ENCODE peak calls at places on chromosomes 7 and 10, in seven cellular contexts. N, I, H, M, U, K and Y are unnamed samples.

GRCh38 chr10:103776878-103777591 is 78.3 kb downstream of the SH3PXD2A start:
- DNase-seq in N (no peak), I (no peak), H (no peak), M (peak), U (no peak), K (no peak), Y (no peak)

GRCh38 chr10:3825244-3825643 is 40.2 kb upstream of the KLF6 start:
- DNase-seq in N (no peak), I (no peak), H (peak), M (peak), U (no peak), K (peak), Y (peak)

GRCh38 chr7:123485187-123485586 is 49.2 kb downstream of the IQUB start:
- DNase-seq in N (no peak), I (no peak), H (no peak), M (peak), U (no peak), K (no peak), Y (peak)

GRCh38 chr7:71735961-71736556 is 604.1 kb downstream of the GALNT17 start:
- DNase-seq in N (peak), I (peak), H (peak), M (peak), U (peak), K (peak), Y (peak)

GRCh38 chr10:18980084-18980629 is 68.4 kb upstream of the MALRD1 start:
- DNase-seq in N (no peak), I (no peak), H (no peak), M (no peak), U (no peak), K (no peak), Y (no peak)

GRCh38 chr10:132645630-132646442 is 108.2 kb downstream of the INPP5A start:
- DNase-seq in N (no peak), I (no peak), H (no peak), M (no peak), U (no peak), K (no peak), Y (no peak)

GRCh38 chr10:103823706-103824272 is 31.6 kb downstream of the SH3PXD2A start:
- DNase-seq in N (no peak), I (no peak), H (no peak), M (no peak), U (no peak), K (no peak), Y (no peak)

GRCh38 chr7:55310626-55311025 is 54.5 kb upstream of the LANCL2 start:
- DNase-seq in N (no peak), I (no peak), H (no peak), M (no peak), U (no peak), K (no peak), Y (no peak)

GRCh38 chr10:110530131-110530831 is 32.6 kb downstream of the DUSP5 start:
- DNase-seq in N (peak), I (no peak), H (peak), M (peak), U (peak), K (no peak), Y (peak)

GRCh38 chr7:34385385-34385784 is 272.6 kb upstream of the NPSR1 start:
- DNase-seq in N (no peak), I (no peak), H (no peak), M (no peak), U (no peak), K (no peak), Y (no peak)

DNA sequence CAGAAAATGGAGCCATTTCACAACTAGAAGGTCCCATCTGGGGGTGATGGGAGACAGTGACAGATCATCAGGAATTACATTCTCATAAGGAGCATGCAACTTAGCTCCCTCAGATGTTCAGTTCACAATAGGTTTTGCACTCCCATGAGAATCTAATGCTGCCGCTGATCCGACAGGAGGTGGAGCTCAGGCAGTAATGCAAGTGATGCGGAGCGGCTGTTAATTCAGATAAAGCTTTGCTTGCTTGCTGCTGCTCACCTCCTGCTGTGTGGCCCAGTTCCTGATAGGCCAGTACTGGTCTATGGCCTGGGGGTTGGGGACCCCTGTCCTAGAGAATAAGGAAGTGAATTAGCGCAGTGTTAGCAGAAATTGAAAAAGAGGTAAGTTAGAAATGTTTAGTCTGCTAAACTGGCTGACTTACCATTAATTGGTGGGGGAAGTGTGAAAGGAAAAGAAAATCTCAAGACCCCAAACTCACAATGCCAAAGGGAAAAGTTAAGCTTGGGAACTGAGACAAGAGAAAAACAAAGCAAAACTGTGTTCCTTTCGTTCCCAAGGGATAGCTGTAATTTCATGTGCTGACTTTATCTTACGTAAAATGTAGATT is 76.4 kb downstream of the LYZL2 start:
- DNase-seq in N (no peak), I (no peak), H (no peak), M (no peak), U (no peak), K (no peak), Y (peak)
- H3K4me3 ChIP-seq in N (no peak), I (no peak), H (no peak), M (no peak), U (no peak), K (no peak), Y (no peak)

GRCh38 chr7:114818501-114818900 is 103.4 kb upstream of the MDFIC start:
- DNase-seq in N (no peak), I (no peak), H (no peak), M (peak), U (no peak), K (no peak), Y (peak)
- H3K4me3 ChIP-seq in N (no peak), I (no peak), H (no peak), M (no peak), U (no peak), K (no peak), Y (no peak)

GRCh38 chr7:1669954-1670893 is at the start of gene ELFN1:
- DNase-seq in N (no peak), I (no peak), H (no peak), M (peak), U (no peak), K (no peak), Y (peak)
- H3K4me3 ChIP-seq in N (no peak), I (no peak), H (peak), M (no peak), U (no peak), K (no peak), Y (peak)

GRCh38 chr10:116044722-116045374 is 228.2 kb downstream of the GFRA1 start:
- DNase-seq in N (peak), I (no peak), H (no peak), M (peak), U (no peak), K (no peak), Y (no peak)
- H3K4me3 ChIP-seq in N (no peak), I (no peak), H (no peak), M (no peak), U (no peak), K (no peak), Y (no peak)

GRCh38 chr7:2553108-2553507 is 2.2 kb downstream of the BRAT1 start:
- DNase-seq in N (no peak), I (no peak), H (no peak), M (peak), U (no peak), K (no peak), Y (no peak)
- H3K4me3 ChIP-seq in N (no peak), I (no peak), H (no peak), M (no peak), U (no peak), K (no peak), Y (no peak)

GRCh38 chr7:24972991-24973390 is 7.0 kb downstream of the OSBPL3 start:
- DNase-seq in N (no peak), I (no peak), H (no peak), M (peak), U (no peak), K (no peak), Y (peak)

GRCh38 chr7:24971333-24972165 is 8.4 kb downstream of the OSBPL3 start:
- DNase-seq in N (no peak), I (no peak), H (no peak), M (peak), U (no peak), K (no peak), Y (peak)

GRCh38 chr7:24968165-24968564 is 11.8 kb downstream of the OSBPL3 start:
- DNase-seq in N (no peak), I (no peak), H (no peak), M (no peak), U (no peak), K (no peak), Y (peak)

GRCh38 chr7:24972166-24972477 is 7.9 kb downstream of the OSBPL3 start:
- DNase-seq in N (no peak), I (no peak), H (no peak), M (no peak), U (no peak), K (no peak), Y (no peak)

GRCh38 chr7:24970676-24971075 is 9.3 kb downstream of the OSBPL3 start:
- DNase-seq in N (no peak), I (no peak), H (no peak), M (peak), U (no peak), K (no peak), Y (no peak)
- H3K4me3 ChIP-seq in N (no peak), I (no peak), H (no peak), M (no peak), U (no peak), K (no peak), Y (no peak)